ENCODE peak calls at places on chromosomes 3 and 15, in five cellular contexts. One of them, this sample, is unnamed.

GRCh38 chr3:98329392-98330124 is 24.1 kb upstream of the OR5K4 start:
- DNase-seq in activated CD4-positive, alpha-beta T cell treated with anti-CD3 and anti-CD28 coated beads for 36 hours: peak
- DNase-seq in HEK293T: peak
- DNase-seq in brain microvascular endothelial cell: peak
- DNase-seq in stimulated activated CD4-positive, alpha-beta T cell treated with anti-CD3 and anti-CD28 coated beads, Interleukin-2, amount 100 ng/mL, for 24 hours: peak
- DNase-seq in this sample: no peak

GRCh38 chr3:62525276-62525675 is 151.9 kb upstream of the FEZF2 start:
- DNase-seq in activated CD4-positive, alpha-beta T cell treated with anti-CD3 and anti-CD28 coated beads for 36 hours: no peak
- DNase-seq in HEK293T: no peak
- DNase-seq in brain microvascular endothelial cell: no peak
- DNase-seq in stimulated activated CD4-positive, alpha-beta T cell treated with anti-CD3 and anti-CD28 coated beads, Interleukin-2, amount 100 ng/mL, for 24 hours: no peak
- DNase-seq in this sample: no peak

GRCh38 chr3:133891662-133892389 is 3.9 kb downstream of the RAB6B start:
- DNase-seq in activated CD4-positive, alpha-beta T cell treated with anti-CD3 and anti-CD28 coated beads for 36 hours: no peak
- DNase-seq in HEK293T: peak
- DNase-seq in brain microvascular endothelial cell: no peak
- DNase-seq in stimulated activated CD4-positive, alpha-beta T cell treated with anti-CD3 and anti-CD28 coated beads, Interleukin-2, amount 100 ng/mL, for 24 hours: no peak
- DNase-seq in this sample: no peak

GRCh38 chr3:38283810-38284775 is 2.0 kb downstream of the SLC22A14 start:
- DNase-seq in activated CD4-positive, alpha-beta T cell treated with anti-CD3 and anti-CD28 coated beads for 36 hours: no peak
- DNase-seq in HEK293T: no peak
- DNase-seq in brain microvascular endothelial cell: no peak
- DNase-seq in stimulated activated CD4-positive, alpha-beta T cell treated with anti-CD3 and anti-CD28 coated beads, Interleukin-2, amount 100 ng/mL, for 24 hours: no peak
- DNase-seq in this sample: no peak

GRCh38 chr3:170785454-170785853 is 84.5 kb downstream of the RPL22L1 start:
- DNase-seq in activated CD4-positive, alpha-beta T cell treated with anti-CD3 and anti-CD28 coated beads for 36 hours: no peak
- DNase-seq in HEK293T: no peak
- DNase-seq in brain microvascular endothelial cell: no peak
- DNase-seq in stimulated activated CD4-positive, alpha-beta T cell treated with anti-CD3 and anti-CD28 coated beads, Interleukin-2, amount 100 ng/mL, for 24 hours: no peak
- DNase-seq in this sample: no peak

GRCh38 chr3:54744291-54744690 is 183.6 kb downstream of the LRTM1 start:
- DNase-seq in activated CD4-positive, alpha-beta T cell treated with anti-CD3 and anti-CD28 coated beads for 36 hours: no peak
- DNase-seq in HEK293T: no peak
- DNase-seq in brain microvascular endothelial cell: no peak
- DNase-seq in stimulated activated CD4-positive, alpha-beta T cell treated with anti-CD3 and anti-CD28 coated beads, Interleukin-2, amount 100 ng/mL, for 24 hours: no peak
- DNase-seq in this sample: no peak

GRCh38 chr15:52527196-52527897 is 1.3 kb downstream of the MYO5A start:
- DNase-seq in activated CD4-positive, alpha-beta T cell treated with anti-CD3 and anti-CD28 coated beads for 36 hours: no peak
- DNase-seq in HEK293T: no peak
- DNase-seq in brain microvascular endothelial cell: no peak
- DNase-seq in stimulated activated CD4-positive, alpha-beta T cell treated with anti-CD3 and anti-CD28 coated beads, Interleukin-2, amount 100 ng/mL, for 24 hours: no peak
- DNase-seq in this sample: no peak

GRCh38 chr3:128402319-128402718 is 64.4 kb downstream of the DNAJB8 start:
- DNase-seq in activated CD4-positive, alpha-beta T cell treated with anti-CD3 and anti-CD28 coated beads for 36 hours: no peak
- DNase-seq in HEK293T: no peak
- DNase-seq in brain microvascular endothelial cell: no peak
- DNase-seq in stimulated activated CD4-positive, alpha-beta T cell treated with anti-CD3 and anti-CD28 coated beads, Interleukin-2, amount 100 ng/mL, for 24 hours: no peak
- DNase-seq in this sample: no peak

GRCh38 chr3:28376424-28376823 is 27.8 kb upstream of the AZI2 start:
- DNase-seq in activated CD4-positive, alpha-beta T cell treated with anti-CD3 and anti-CD28 coated beads for 36 hours: no peak
- DNase-seq in HEK293T: no peak
- DNase-seq in brain microvascular endothelial cell: peak
- DNase-seq in stimulated activated CD4-positive, alpha-beta T cell treated with anti-CD3 and anti-CD28 coated beads, Interleukin-2, amount 100 ng/mL, for 24 hours: no peak
- DNase-seq in this sample: no peak

GRCh38 chr3:158106773-158107461 is 697 bp upstream of the SHOX2 start:
- DNase-seq in activated CD4-positive, alpha-beta T cell treated with anti-CD3 and anti-CD28 coated beads for 36 hours: peak
- DNase-seq in HEK293T: peak
- DNase-seq in brain microvascular endothelial cell: no peak
- DNase-seq in stimulated activated CD4-positive, alpha-beta T cell treated with anti-CD3 and anti-CD28 coated beads, Interleukin-2, amount 100 ng/mL, for 24 hours: no peak
- DNase-seq in this sample: no peak

GRCh38 chr3:38966956-38967795 is 84.6 kb downstream of the SCN11A start:
- DNase-seq in activated CD4-positive, alpha-beta T cell treated with anti-CD3 and anti-CD28 coated beads for 36 hours: no peak
- DNase-seq in HEK293T: no peak
- DNase-seq in brain microvascular endothelial cell: no peak
- DNase-seq in stimulated activated CD4-positive, alpha-beta T cell treated with anti-CD3 and anti-CD28 coated beads, Interleukin-2, amount 100 ng/mL, for 24 hours: no peak
- DNase-seq in this sample: no peak

GRCh38 chr15:31148622-31149505 is 47.3 kb upstream of the TRPM1 start:
- DNase-seq in activated CD4-positive, alpha-beta T cell treated with anti-CD3 and anti-CD28 coated beads for 36 hours: no peak
- DNase-seq in HEK293T: no peak
- DNase-seq in brain microvascular endothelial cell: no peak
- DNase-seq in stimulated activated CD4-positive, alpha-beta T cell treated with anti-CD3 and anti-CD28 coated beads, Interleukin-2, amount 100 ng/mL, for 24 hours: no peak
- DNase-seq in this sample: no peak

GRCh38 chr3:149120051-149120972 is 9.1 kb upstream of the HPS3 start:
- DNase-seq in activated CD4-positive, alpha-beta T cell treated with anti-CD3 and anti-CD28 coated beads for 36 hours: no peak
- DNase-seq in HEK293T: peak
- DNase-seq in brain microvascular endothelial cell: peak
- DNase-seq in stimulated activated CD4-positive, alpha-beta T cell treated with anti-CD3 and anti-CD28 coated beads, Interleukin-2, amount 100 ng/mL, for 24 hours: no peak
- DNase-seq in this sample: peak

GRCh38 chr15:65306551-65306950 is 2.1 kb downstream of the RNU5B-1 start:
- DNase-seq in activated CD4-positive, alpha-beta T cell treated with anti-CD3 and anti-CD28 coated beads for 36 hours: no peak
- DNase-seq in HEK293T: no peak
- DNase-seq in brain microvascular endothelial cell: no peak
- DNase-seq in stimulated activated CD4-positive, alpha-beta T cell treated with anti-CD3 and anti-CD28 coated beads, Interleukin-2, amount 100 ng/mL, for 24 hours: no peak
- DNase-seq in this sample: no peak

GRCh38 chr3:53730565-53730964 is 115.7 kb downstream of the CHDH start:
- DNase-seq in activated CD4-positive, alpha-beta T cell treated with anti-CD3 and anti-CD28 coated beads for 36 hours: no peak
- DNase-seq in HEK293T: no peak
- DNase-seq in brain microvascular endothelial cell: peak
- DNase-seq in stimulated activated CD4-positive, alpha-beta T cell treated with anti-CD3 and anti-CD28 coated beads, Interleukin-2, amount 100 ng/mL, for 24 hours: no peak
- DNase-seq in this sample: no peak

GRCh38 chr15:29208352-29208751 is 61.3 kb downstream of the NSMCE3 start:
- DNase-seq in activated CD4-positive, alpha-beta T cell treated with anti-CD3 and anti-CD28 coated beads for 36 hours: no peak
- DNase-seq in HEK293T: peak
- DNase-seq in brain microvascular endothelial cell: peak
- DNase-seq in stimulated activated CD4-positive, alpha-beta T cell treated with anti-CD3 and anti-CD28 coated beads, Interleukin-2, amount 100 ng/mL, for 24 hours: no peak
- DNase-seq in this sample: no peak

GRCh38 chr3:88005066-88005465 is 53.7 kb downstream of the CGGBP1 start:
- DNase-seq in activated CD4-positive, alpha-beta T cell treated with anti-CD3 and anti-CD28 coated beads for 36 hours: no peak
- DNase-seq in HEK293T: no peak
- DNase-seq in brain microvascular endothelial cell: no peak
- DNase-seq in stimulated activated CD4-positive, alpha-beta T cell treated with anti-CD3 and anti-CD28 coated beads, Interleukin-2, amount 100 ng/mL, for 24 hours: no peak
- DNase-seq in this sample: no peak

GRCh38 chr15:66730168-66731014 is 28.4 kb downstream of the SMAD6 start:
- DNase-seq in activated CD4-positive, alpha-beta T cell treated with anti-CD3 and anti-CD28 coated beads for 36 hours: peak
- DNase-seq in HEK293T: no peak
- DNase-seq in brain microvascular endothelial cell: peak
- DNase-seq in stimulated activated CD4-positive, alpha-beta T cell treated with anti-CD3 and anti-CD28 coated beads, Interleukin-2, amount 100 ng/mL, for 24 hours: no peak
- DNase-seq in this sample: no peak

GRCh38 chr15:77786181-77786890 is 153.6 kb upstream of the LINGO1 start:
- DNase-seq in activated CD4-positive, alpha-beta T cell treated with anti-CD3 and anti-CD28 coated beads for 36 hours: no peak
- DNase-seq in HEK293T: no peak
- DNase-seq in brain microvascular endothelial cell: no peak
- DNase-seq in stimulated activated CD4-positive, alpha-beta T cell treated with anti-CD3 and anti-CD28 coated beads, Interleukin-2, amount 100 ng/mL, for 24 hours: no peak
- DNase-seq in this sample: no peak

GRCh38 chr3:50321844-50322385 is 630 bp downstream of the HYAL2 start:
- DNase-seq in activated CD4-positive, alpha-beta T cell treated with anti-CD3 and anti-CD28 coated beads for 36 hours: no peak
- DNase-seq in HEK293T: no peak
- DNase-seq in brain microvascular endothelial cell: no peak
- DNase-seq in stimulated activated CD4-positive, alpha-beta T cell treated with anti-CD3 and anti-CD28 coated beads, Interleukin-2, amount 100 ng/mL, for 24 hours: no peak
- DNase-seq in this sample: no peak

GRCh38 chr3:151086484-151087456 is 1.3 kb downstream of the MED12L start:
- DNase-seq in activated CD4-positive, alpha-beta T cell treated with anti-CD3 and anti-CD28 coated beads for 36 hours: peak
- DNase-seq in HEK293T: peak
- DNase-seq in brain microvascular endothelial cell: peak
- DNase-seq in stimulated activated CD4-positive, alpha-beta T cell treated with anti-CD3 and anti-CD28 coated beads, Interleukin-2, amount 100 ng/mL, for 24 hours: peak
- DNase-seq in this sample: peak

GRCh38 chr3:124158174-124158812 is 166.4 kb upstream of the ROPN1 start:
- DNase-seq in activated CD4-positive, alpha-beta T cell treated with anti-CD3 and anti-CD28 coated beads for 36 hours: no peak
- DNase-seq in HEK293T: no peak
- DNase-seq in brain microvascular endothelial cell: no peak
- DNase-seq in stimulated activated CD4-positive, alpha-beta T cell treated with anti-CD3 and anti-CD28 coated beads, Interleukin-2, amount 100 ng/mL, for 24 hours: no peak
- DNase-seq in this sample: no peak